ENCODE peak calls at places on chromosomes 3 and 15, in six cellular contexts. Z is amniotic stem cell, Y is hypothalamus, N is RWPE1, F is body of pancreas, D is NCI-H510A. M is an unnamed sample.

GRCh38 chr3:195183071-195183776 is 87.7 kb downstream of the XXYLT1 start:
- DNase-seq in Z (no peak), Y (no peak), N (no peak), F (no peak), D (no peak), M (no peak)

GRCh38 chr15:58340176-58340575 is 91.6 kb upstream of the LIPC start:
- DNase-seq in Z (no peak), Y (no peak), N (no peak), F (no peak), D (no peak), M (peak; percentile 41)

GRCh38 chr3:167657684-167658225 is 4.0 kb upstream of the WDR49 start:
- DNase-seq in Z (no peak), Y (no peak), N (no peak), F (no peak), D (no peak), M (no peak)

GRCh38 chr3:42461762-42462161 is 40.7 kb upstream of the VIPR1 start:
- DNase-seq in Z (no peak), Y (no peak), N (no peak), F (no peak), D (no peak), M (no peak)

GRCh38 chr3:14253022-14253761 is 74.6 kb downstream of the LSM3 start:
- DNase-seq in Z (no peak), Y (no peak), N (no peak), F (no peak), D (no peak), M (peak; percentile 44)

GRCh38 chr15:63473007-63473748 is 31.2 kb upstream of the USP3 start:
- DNase-seq in Z (no peak), Y (no peak), N (no peak), F (no peak), D (no peak), M (no peak)

GRCh38 chr15:101000271-101000681 is 81.1 kb downstream of the LRRK1 start:
- DNase-seq in Z (no peak), Y (no peak), N (no peak), F (no peak), D (no peak), M (no peak)

GRCh38 chr3:160968731-160969130 is 136.4 kb downstream of the B3GALNT1 start:
- DNase-seq in Z (no peak), Y (no peak), N (no peak), F (no peak), D (no peak), M (no peak)

GRCh38 chr3:41194701-41195100 is 4.6 kb upstream of the CTNNB1 start:
- DNase-seq in Z (no peak), Y (no peak), N (no peak), F (no peak), D (no peak), M (no peak)

M was measured in bronchial epithelial cell.